ENCODE peak calls at places on chromosomes 11 and 22, in ten cellular contexts. O, S, G, L, W, I, X, D, M and Z are unnamed samples.

GRCh38 chr11:109862808-109863207 is 230.4 kb upstream of the ZC3H12C start:
- DNase-seq in I (no peak), L (no peak), G (no peak), M (no peak), X (no peak), O (no peak), W (no peak), S (no peak), D (no peak), Z (no peak)

GRCh38 chr11:83127309-83127636 is 29.7 kb upstream of the PCF11 start:
- DNase-seq in M (no peak), D (no peak), L (no peak), S (no peak), G (no peak), I (no peak), W (no peak), O (no peak), X (no peak), Z (no peak)

GRCh38 chr11:76669901-76670474 is 559 bp downstream of the LRRC32 start:
- DNase-seq in G (peak), O (no peak), S (no peak), M (peak), D (peak), X (no peak), W (no peak), L (peak), I (no peak), Z (no peak)

GRCh38 chr11:99244613-99245012 is 223.9 kb downstream of the CNTN5 start:
- DNase-seq in W (no peak), S (no peak), I (no peak), O (no peak), X (no peak), L (peak), G (no peak), D (no peak), M (no peak), Z (no peak)

GRCh38 chr11:102204174-102204573 is 93.9 kb downstream of the YAP1 start:
- DNase-seq in I (no peak), O (no peak), M (no peak), G (no peak), X (no peak), W (no peak), D (no peak), L (no peak), S (no peak), Z (no peak)

GRCh38 chr22:33361581-33361980 is 303.4 kb upstream of the SYN3 start:
- DNase-seq in M (no peak), L (no peak), I (no peak), S (no peak), O (no peak), W (no peak), D (no peak), X (no peak), G (peak), Z (no peak)

GRCh38 chr22:31829505-31829904 is 75.7 kb downstream of the DEPDC5 start:
- DNase-seq in S (no peak), I (no peak), W (no peak), L (peak), D (no peak), O (peak), G (no peak), X (no peak), M (peak), Z (no peak)

GRCh38 chr11:13140028-13140870 is 131.1 kb downstream of the RASSF10 start:
- DNase-seq in X (no peak), W (no peak), D (peak), S (no peak), O (peak), M (peak), G (no peak), I (no peak), L (peak), Z (no peak)

GRCh38 chr22:28013611-28014010 is 94.6 kb upstream of the PITPNB start:
- DNase-seq in W (no peak), S (no peak), D (no peak), L (no peak), X (no peak), G (no peak), I (no peak), M (no peak), O (no peak), Z (no peak)

GRCh38 chr22:35892192-35892591 is 136.4 kb downstream of the RBFOX2 start:
- DNase-seq in S (no peak), W (no peak), X (no peak), L (peak), D (no peak), M (no peak), I (no peak), G (no peak), O (no peak), Z (no peak)

GRCh38 chr22:20524004-20524481 is 16.6 kb downstream of the MED15 start:
- DNase-seq in I (no peak), W (no peak), S (no peak), O (no peak), L (no peak), G (peak), X (no peak), D (no peak), M (peak), Z (no peak)

GRCh38 chr22:47006433-47006832 is 244.0 kb downstream of the TBC1D22A start:
- DNase-seq in L (no peak), O (no peak), W (no peak), D (no peak), X (no peak), G (no peak), M (no peak), I (no peak), S (no peak), Z (no peak)

GRCh38 chr22:29454186-29454745 is 15.9 kb downstream of the RFPL1 start:
- DNase-seq in L (no peak), W (no peak), I (no peak), S (no peak), X (no peak), O (no peak), G (no peak), M (no peak), D (no peak), Z (no peak)

GRCh38 chr11:118339281-118340045 is 3.0 kb downstream of the CD3D start:
- DNase-seq in W (no peak), I (no peak), D (no peak), X (no peak), L (no peak), M (no peak), G (no peak), S (no peak), O (no peak), Z (no peak)

GRCh38 chr11:118896921-118897591 is 13.4 kb downstream of the CXCR5 start:
- DNase-seq in D (no peak), W (no peak), M (no peak), O (no peak), X (no peak), S (no peak), I (no peak), G (no peak), L (no peak), Z (no peak)

GRCh38 chr11:26651916-26652315 is 69.9 kb downstream of the SLC5A12 start:
- DNase-seq in O (no peak), G (no peak), M (no peak), X (no peak), D (no peak), L (no peak), I (no peak), W (no peak), S (no peak), Z (no peak)

GRCh38 chr11:26655287-26655686 is 66.6 kb downstream of the SLC5A12 start:
- DNase-seq in G (no peak), D (no peak), L (no peak), O (no peak), I (no peak), S (no peak), W (no peak), X (no peak), M (no peak), Z (no peak)

GRCh38 chr11:26649884-26650283 is 72.0 kb downstream of the SLC5A12 start:
- DNase-seq in G (peak), O (peak), L (peak), S (peak), D (peak), M (peak), W (peak), I (no peak), X (no peak), Z (no peak)
- TF ChIP-seq CTCF in G (peak), O (peak), L (peak), S (peak), D (peak), M (peak), W (peak), I (peak), X (peak), Z (no peak)

DNA sequence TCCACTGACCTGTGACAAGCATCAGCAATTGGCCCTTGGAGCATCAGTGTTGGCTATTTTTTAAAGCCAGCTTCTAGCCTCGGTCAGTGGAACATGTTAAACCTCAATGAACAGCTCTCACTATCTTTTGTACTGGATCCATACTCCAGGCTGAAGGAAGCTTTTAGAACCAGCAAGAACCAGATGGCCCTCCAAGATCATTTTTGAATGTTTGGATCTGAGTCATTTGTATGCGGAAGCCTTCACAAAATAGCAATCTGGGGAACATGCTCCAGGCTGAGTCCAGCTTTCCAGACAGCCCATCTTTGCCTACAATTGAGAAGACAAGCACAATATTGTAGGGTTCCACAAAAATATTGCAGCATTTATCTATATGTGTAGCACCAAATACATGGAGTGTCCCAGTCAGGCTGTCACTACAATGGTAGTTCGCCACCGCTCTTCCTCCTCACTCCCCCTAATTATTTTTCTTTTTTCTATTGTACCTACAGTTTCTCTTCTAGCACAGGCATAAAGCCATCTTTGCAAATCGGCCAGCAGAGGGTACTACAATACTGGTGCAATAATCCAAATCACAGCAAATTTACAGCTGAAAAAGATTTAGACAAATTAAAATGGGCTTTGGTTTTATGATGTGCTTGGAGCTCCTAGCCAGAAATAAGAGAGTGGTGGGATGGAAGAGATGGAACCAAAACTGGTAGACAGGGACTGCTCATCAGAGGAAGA is 177.4 kb upstream of the BLID start:
- DNase-seq in G (no peak), X (no peak), D (no peak), W (no peak), L (peak), M (no peak), S (no peak), O (no peak), I (no peak), Z (no peak)
- TF ChIP-seq CTCF in G (peak), X (no peak), D (no peak), W (peak), L (peak), M (no peak), S (peak), O (no peak), I (no peak), Z (no peak)

GRCh38 chr11:86538223-86538548 is 134.2 kb downstream of the ME3 start:
- DNase-seq in O (no peak), I (no peak), W (no peak), M (no peak), X (no peak), D (no peak), G (no peak), L (no peak), S (no peak), Z (no peak)

GRCh38 chr11:86535773-86536172 is 136.6 kb downstream of the ME3 start:
- DNase-seq in L (no peak), O (no peak), M (no peak), G (no peak), D (no peak), X (no peak), S (no peak), W (no peak), I (no peak), Z (no peak)

DNA sequence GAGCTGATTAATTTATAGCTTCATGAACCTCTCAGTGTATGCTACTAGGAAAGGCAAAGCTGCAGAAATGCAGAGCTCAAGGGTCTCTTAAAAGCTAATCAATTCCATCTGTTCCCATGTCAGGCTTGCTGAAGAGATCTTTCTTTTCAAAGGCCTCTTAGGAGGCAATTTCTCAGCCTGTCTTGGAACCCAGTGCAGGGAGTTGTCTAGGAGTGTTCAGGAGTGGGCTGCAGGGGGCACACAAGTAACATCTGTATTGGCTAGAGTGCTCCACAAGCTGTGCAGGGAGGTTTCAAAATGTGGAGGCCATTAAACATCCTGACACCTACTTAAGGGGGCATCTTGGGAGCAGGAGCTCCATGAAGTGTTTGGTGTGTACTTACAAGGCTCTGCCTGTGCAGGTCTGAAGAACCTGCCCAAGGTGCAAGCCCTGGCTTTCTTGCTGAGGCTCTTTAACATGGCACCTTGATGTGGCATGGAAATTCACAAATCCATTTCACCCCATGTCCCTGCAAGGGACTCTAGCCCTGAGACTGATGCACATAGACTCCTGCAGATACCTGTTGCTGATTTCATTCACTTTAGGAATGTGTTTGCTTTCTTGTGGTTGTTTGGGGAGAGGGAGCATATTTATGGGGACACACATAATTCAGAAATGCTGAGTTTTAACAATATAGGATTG is 134.7 kb downstream of the ME3 start:
- DNase-seq in G (no peak), X (no peak), W (no peak), I (no peak), L (no peak), M (no peak), S (no peak), D (peak), O (no peak), Z (no peak)
- TF ChIP-seq CTCF in G (no peak), X (no peak), W (peak), I (no peak), L (peak), M (no peak), S (peak), D (peak), O (no peak), Z (no peak)

GRCh38 chr11:15849265-15849664 is 507.1 kb downstream of the SOX6 start:
- DNase-seq in S (no peak), X (no peak), G (no peak), M (no peak), I (no peak), O (no peak), D (no peak), W (no peak), L (no peak), Z (no peak)
- TF ChIP-seq CTCF in S (no peak), X (no peak), G (no peak), M (no peak), I (no peak), O (no peak), D (no peak), W (no peak), L (no peak), Z (no peak)

GRCh38 chr11:133929401-133930052 is 27.2 kb downstream of the IGSF9B start:
- DNase-seq in I (no peak), S (no peak), W (no peak), M (no peak), O (no peak), L (no peak), G (no peak), D (no peak), X (no peak), Z (no peak)

GRCh38 chr11:133930053-133930766 is 26.6 kb downstream of the IGSF9B start:
- DNase-seq in W (no peak), I (no peak), G (no peak), M (no peak), X (no peak), D (no peak), S (no peak), L (no peak), O (no peak), Z (no peak)

GRCh38 chr11:133928628-133929059 is 28.1 kb downstream of the IGSF9B start:
- DNase-seq in O (peak), D (no peak), L (no peak), S (no peak), I (no peak), X (no peak), G (no peak), W (no peak), M (no peak), Z (no peak)

GRCh38 chr11:133931449-133932060 is 25.2 kb downstream of the IGSF9B start:
- DNase-seq in L (no peak), M (no peak), X (no peak), O (no peak), G (no peak), D (no peak), W (no peak), I (no peak), S (no peak), Z (no peak)

DNA sequence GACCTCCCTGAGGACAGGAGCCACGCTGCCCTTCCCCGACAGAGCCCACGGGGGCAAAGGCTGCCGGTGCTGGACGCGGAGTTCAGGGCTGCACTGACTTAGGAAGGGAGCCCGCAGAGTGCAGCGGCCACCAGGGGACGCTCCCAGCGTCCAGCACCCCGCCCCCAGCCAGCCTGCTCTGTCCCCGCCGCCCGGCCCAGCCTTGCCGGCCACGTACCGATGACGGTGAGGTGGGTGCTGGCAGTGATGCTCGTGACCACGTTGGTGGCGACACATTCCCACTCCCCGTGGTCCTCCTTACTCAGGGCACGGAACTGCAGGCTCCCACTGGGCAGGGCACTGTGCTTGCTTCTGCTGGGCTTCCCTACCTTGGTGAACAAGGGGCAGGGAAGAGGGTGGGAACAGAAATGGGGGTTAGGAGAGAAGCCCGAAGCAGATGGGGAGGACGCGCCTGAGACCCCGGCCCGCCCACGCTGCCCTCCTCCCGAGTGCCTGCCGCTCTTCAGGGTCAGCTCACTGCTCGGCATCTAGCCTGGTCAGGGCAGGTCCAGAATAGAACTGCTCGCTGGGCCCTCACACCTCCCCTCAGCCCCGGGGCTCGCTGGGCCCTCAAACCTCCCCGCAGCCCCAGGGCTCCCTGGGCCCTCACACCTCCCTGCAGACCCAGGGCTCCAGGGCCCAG is 25.9 kb downstream of the IGSF9B start:
- DNase-seq in L (no peak), M (no peak), I (no peak), X (no peak), W (peak), G (no peak), D (peak), S (peak), O (no peak), Z (no peak)
- TF ChIP-seq CTCF in L (peak), M (peak), I (no peak), X (no peak), W (peak), G (no peak), D (peak), S (peak), O (no peak), Z (no peak)

GRCh38 chr11:61580292-61580888 is 486 bp downstream of the SYT7 start:
- DNase-seq in G (no peak), W (no peak), D (no peak), X (peak), I (no peak), S (peak), O (peak), L (no peak), M (no peak), Z (no peak)
- TF ChIP-seq CTCF in G (no peak), W (peak), D (no peak), X (no peak), I (no peak), S (peak), O (no peak), L (no peak), M (no peak), Z (no peak)

GRCh38 chr11:124277809-124278208 is 21.6 kb downstream of the OR8G5 start:
- DNase-seq in W (no peak), S (peak), M (no peak), L (no peak), I (no peak), X (no peak), O (no peak), G (peak), D (no peak), Z (no peak)
- TF ChIP-seq CTCF in W (no peak), S (peak), M (peak), L (no peak), I (no peak), X (no peak), O (no peak), G (peak), D (no peak), Z (no peak)

GRCh38 chr11:64653388-64653973 is 62.5 kb downstream of the SLC22A12 start:
- DNase-seq in X (no peak), O (no peak), I (no peak), S (no peak), L (no peak), G (no peak), D (no peak), M (no peak), W (no peak), Z (no peak)

GRCh38 chr11:64649304-64649703 is 58.3 kb downstream of the SLC22A12 start:
- DNase-seq in W (no peak), G (peak), S (peak), M (no peak), O (no peak), X (no peak), I (no peak), L (no peak), D (peak), Z (no peak)

GRCh38 chr11:64648551-64648950 is 57.5 kb downstream of the SLC22A12 start:
- DNase-seq in S (no peak), X (no peak), M (no peak), D (no peak), G (no peak), O (no peak), W (no peak), L (no peak), I (no peak), Z (no peak)

GRCh38 chr11:64652586-64653387 is 61.8 kb downstream of the SLC22A12 start:
- DNase-seq in G (peak), D (peak), O (peak), W (peak), M (no peak), I (no peak), L (peak), X (peak), S (peak), Z (peak)

GRCh38 chr11:64650923-64651523 is 60.0 kb downstream of the SLC22A12 start:
- DNase-seq in L (no peak), I (no peak), D (peak), W (no peak), M (no peak), S (peak), X (no peak), G (peak), O (peak), Z (no peak)
- TF ChIP-seq CTCF in L (peak), I (no peak), D (peak), W (peak), M (peak), S (peak), X (no peak), G (peak), O (peak), Z (no peak)